ENCODE peak calls at places on chromosome 6, in six cellular contexts. I, P, Y, Q, W and A are unnamed samples.

GRCh38 chr6:87722831-87723726 is 21.0 kb upstream of the AKIRIN2 start:
- DNase-seq in Y (peak; percentile 82), W (peak; percentile 95), P (peak; percentile 97), Q (peak; percentile 98), I (no peak), A (no peak)

GRCh38 chr6:33671381-33672072 is 40.0 kb downstream of the UQCC2 start:
- DNase-seq in Q (no peak), I (no peak), Y (no peak), W (no peak), P (no peak), A (no peak)

GRCh38 chr6:37056439-37057127 is 51.1 kb downstream of the FGD2 start:
- DNase-seq in W (no peak), I (no peak), Y (no peak), Q (peak; percentile 26), P (peak; percentile 28), A (no peak)

GRCh38 chr6:100457251-100457990 is 7.3 kb downstream of the SIM1 start:
- DNase-seq in I (no peak), W (no peak), P (peak; percentile 83), Y (no peak), Q (no peak), A (no peak)

GRCh38 chr6:142855877-142856606 is 88.9 kb downstream of the HIVEP2 start:
- DNase-seq in Q (no peak), W (no peak), P (no peak), Y (no peak), I (no peak), A (no peak)

GRCh38 chr6:166633732-166634535 is 6.9 kb upstream of the RPS6KA2 start:
- DNase-seq in P (peak; percentile 34), W (no peak), I (no peak), Y (peak; percentile 69), Q (peak; percentile 70), A (no peak)

GRCh38 chr6:5173862-5174643 is 86.7 kb downstream of the LYRM4 start:
- DNase-seq in W (no peak), P (no peak), I (peak; percentile 72), Y (no peak), Q (no peak), A (no peak)

GRCh38 chr6:137353346-137353745 is 134.2 kb upstream of the IFNGR1 start:
- DNase-seq in Q (no peak), P (no peak), I (no peak), W (no peak), Y (no peak), A (no peak)

GRCh38 chr6:12339022-12339421 is 48.9 kb downstream of the EDN1 start:
- DNase-seq in P (no peak), Y (no peak), Q (no peak), I (no peak), W (no peak), A (no peak)

GRCh38 chr6:158506577-158506976 is 53.3 kb upstream of the TMEM181 start:
- DNase-seq in W (no peak), Q (no peak), P (no peak), I (no peak), Y (peak; percentile 9), A (no peak)
- TF ChIP-seq CTCF in W (peak; percentile 20), Q (no peak), P (peak; percentile 7), I (no peak), Y (no peak), A (no peak)

GRCh38 chr6:41334482-41335023 is 855 bp upstream of the NCR2 start:
- DNase-seq in Q (no peak), I (no peak), P (peak; percentile 8), Y (no peak), W (no peak), A (no peak)
- TF ChIP-seq CTCF in Q (no peak), I (peak; percentile 16), P (peak; percentile 7), Y (no peak), W (peak; percentile 20), A (no peak)

GRCh38 chr6:130076512-130076911 is 58.1 kb downstream of the L3MBTL3 start:
- DNase-seq in I (no peak), Y (no peak), Q (peak; percentile 46), W (no peak), P (peak; percentile 36), A (no peak)
- TF ChIP-seq CTCF in I (peak; percentile 6), Y (no peak), Q (no peak), W (no peak), P (no peak), A (no peak)

GRCh38 chr6:74259931-74260330 is 563.9 kb downstream of the CD109 start:
- DNase-seq in Y (no peak), Q (no peak), I (no peak), W (peak; percentile 36), P (no peak), A (no peak)
- TF ChIP-seq CTCF in Y (no peak), Q (no peak), I (no peak), W (no peak), P (no peak), A (no peak)

DNA sequence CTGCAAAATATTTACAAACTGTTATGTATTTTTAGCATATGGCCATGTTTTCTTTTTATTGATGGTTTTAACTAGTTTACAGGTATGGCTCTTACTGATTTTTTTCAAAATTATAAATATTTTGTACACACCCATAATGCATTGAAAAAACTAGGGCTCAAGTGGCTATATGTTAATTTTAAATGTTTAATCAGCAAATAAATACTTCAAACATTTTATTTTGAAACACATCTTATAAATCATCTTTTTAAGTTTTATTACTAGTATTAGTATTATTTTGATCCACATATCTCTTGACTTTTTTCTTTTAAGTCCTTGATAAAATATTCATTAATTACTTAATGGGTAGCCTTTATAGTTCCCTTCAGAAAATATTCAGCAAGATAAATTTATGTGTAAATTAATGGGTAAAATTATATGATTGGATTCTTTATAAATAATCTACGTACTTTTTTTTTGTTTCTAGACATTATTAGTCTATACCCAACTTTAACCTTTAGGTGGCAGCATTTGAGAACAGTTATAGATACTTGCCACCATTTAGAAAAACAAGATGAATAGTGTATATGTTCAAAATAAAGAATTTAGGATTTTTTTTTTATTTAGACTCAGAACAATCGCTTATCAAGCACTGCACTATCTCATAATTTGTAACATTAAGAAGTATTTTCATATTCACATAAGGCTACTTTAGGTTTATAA is 241.9 kb downstream of the ADGRB3 start:
- DNase-seq in Y (no peak), W (peak; percentile 32), Q (peak; percentile 53), I (peak; percentile 17), P (peak; percentile 33), A (no peak)
- TF ChIP-seq CTCF in Y (peak; percentile 62), W (peak; percentile 46), Q (no peak), I (no peak), P (no peak), A (no peak)